ENCODE peak calls at places on chromosomes 6 and 20, in nine cellular contexts. B, H, R, M, X, Y, E, T and Z are unnamed samples. For H3K4me1, the result is how much of the 10 kb centered on the place peaks cover.

GRCh38 chr6:34514593-34515472 is 41.3 kb downstream of the SPDEF start:
- DNase-seq in B (no peak), H (no peak), R (no peak), M (no peak), X (no peak), Y (peak), E (no peak), T (no peak), Z (no peak)

GRCh38 chr6:30207619-30208295 is 5.4 kb downstream of the TRIM26 start:
- DNase-seq in B (no peak), H (no peak), R (no peak), M (no peak), X (no peak), Y (no peak), E (no peak), T (no peak), Z (no peak)

GRCh38 chr20:4082406-4083102 is 67.2 kb upstream of the RNF24 start:
- DNase-seq in B (no peak), H (no peak), R (no peak), M (peak), X (no peak), Y (peak), E (no peak), T (peak), Z (no peak)

GRCh38 chr20:44247676-44248419 is 740 bp downstream of the GDAP1L1 start:
- DNase-seq in B (no peak), H (no peak), R (peak), M (no peak), X (no peak), Y (peak), E (no peak), T (peak), Z (peak)

GRCh38 chr6:36351152-36351571 is 14.5 kb upstream of the BNIP5 start:
- DNase-seq in B (no peak), H (no peak), R (no peak), M (no peak), X (no peak), Y (peak), E (no peak), T (no peak), Z (no peak)

GRCh38 chr6:23140879-23141278 is 571.5 kb downstream of the HDGFL1 start:
- DNase-seq in B (no peak), H (no peak), R (no peak), M (no peak), X (no peak), Y (peak), E (no peak), T (no peak), Z (no peak)

GRCh38 chr20:25191689-25192088 is 3.8 kb upstream of the ENTPD6 start:
- DNase-seq in B (no peak), H (no peak), R (no peak), M (no peak), X (no peak), Y (no peak), E (no peak), T (peak), Z (peak)

GRCh38 chr6:45946887-45947286 is 68.8 kb downstream of the CLIC5 start:
- DNase-seq in B (no peak), H (no peak), R (no peak), M (no peak), X (no peak), Y (peak), E (no peak), T (no peak), Z (no peak)

GRCh38 chr6:108862479-108863191 is 14.4 kb downstream of the ARMC2 start:
- DNase-seq in B (no peak), H (no peak), R (no peak), M (no peak), X (no peak), Y (no peak), E (no peak), T (peak), Z (peak)

GRCh38 chr6:124977067-124977908 is 15.1 kb downstream of the RNF217 start:
- DNase-seq in B (no peak), H (no peak), R (no peak), M (no peak), X (no peak), Y (peak), E (no peak), T (no peak), Z (no peak)

GRCh38 chr6:38957426-38957825 is 91.2 kb upstream of the GLP1R start:
- DNase-seq in B (no peak), H (no peak), R (no peak), M (no peak), X (no peak), Y (no peak), E (no peak), T (no peak), Z (no peak)

GRCh38 chr20:31595654-31596411 is 9.3 kb upstream of the ID1 start:
- DNase-seq in B (no peak), H (no peak), R (peak), M (peak), X (peak), Y (peak), E (no peak), T (peak), Z (peak)

GRCh38 chr20:63833776-63834544 is 2.9 kb upstream of the ZBTB46 start:
- DNase-seq in B (no peak), H (no peak), R (no peak), M (no peak), X (no peak), Y (peak), E (no peak), T (no peak), Z (no peak)

GRCh38 chr20:8394308-8394945 is 262.4 kb downstream of the PLCB1 start:
- DNase-seq in B (no peak), H (no peak), R (no peak), M (no peak), X (no peak), Y (peak), E (no peak), T (no peak), Z (no peak)

GRCh38 chr6:117627533-117627932 is 25.2 kb upstream of the GOPC start:
- DNase-seq in B (no peak), H (no peak), R (no peak), M (no peak), X (no peak), Y (no peak), E (no peak), T (no peak), Z (no peak)
- TF ChIP-seq POLR2A in B (no peak), H (no peak), R (no peak), M (no peak), X (no peak), Y (no peak), E (no peak), T (no peak), Z (no peak)

DNA sequence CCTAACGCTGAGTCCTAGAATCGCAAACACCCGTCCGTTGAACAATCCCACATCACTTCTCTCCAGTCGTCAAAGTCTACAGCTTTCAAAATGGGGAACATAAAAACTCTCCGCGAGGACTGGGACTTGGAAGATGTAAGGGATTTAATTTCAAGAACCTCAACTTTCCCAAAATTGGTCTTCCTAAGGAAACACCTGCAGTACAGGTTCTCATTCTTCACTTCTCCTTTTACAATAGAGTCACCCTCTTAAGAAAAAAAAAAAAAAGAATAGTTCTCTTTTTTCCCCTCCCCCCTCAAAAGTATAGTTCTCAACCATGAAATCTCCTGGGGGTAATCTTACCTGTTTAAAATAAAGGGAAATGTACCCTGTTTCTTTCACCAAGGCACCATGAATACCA is 6.6 kb upstream of the ZBTB22 start:
- DNase-seq in B (no peak), H (no peak), R (no peak), M (no peak), X (no peak), Y (no peak), E (no peak), T (no peak), Z (no peak)
- H3K4me1 ChIP-seq in B (under half), H (under half), R (under half), M (under half), X (under half), Y (under half), E (under half), T (under half), Z (under half)

GRCh38 chr6:44263357-44264100 is 1.8 kb downstream of the NFKBIE start:
- DNase-seq in B (no peak), H (no peak), R (peak), M (peak), X (no peak), Y (peak), E (no peak), T (no peak), Z (peak)

GRCh38 chr6:44266347-44266746 is 996 bp upstream of the NFKBIE start:
- DNase-seq in B (no peak), H (no peak), R (no peak), M (no peak), X (no peak), Y (no peak), E (no peak), T (no peak), Z (no peak)

GRCh38 chr6:44264154-44265002 is 973 bp downstream of the NFKBIE start:
- DNase-seq in B (peak), H (no peak), R (no peak), M (peak), X (peak), Y (peak), E (no peak), T (peak), Z (no peak)

GRCh38 chr6:44265843-44266233 is 487 bp upstream of the NFKBIE start:
- DNase-seq in B (no peak), H (no peak), R (no peak), M (no peak), X (no peak), Y (no peak), E (no peak), T (no peak), Z (no peak)

DNA sequence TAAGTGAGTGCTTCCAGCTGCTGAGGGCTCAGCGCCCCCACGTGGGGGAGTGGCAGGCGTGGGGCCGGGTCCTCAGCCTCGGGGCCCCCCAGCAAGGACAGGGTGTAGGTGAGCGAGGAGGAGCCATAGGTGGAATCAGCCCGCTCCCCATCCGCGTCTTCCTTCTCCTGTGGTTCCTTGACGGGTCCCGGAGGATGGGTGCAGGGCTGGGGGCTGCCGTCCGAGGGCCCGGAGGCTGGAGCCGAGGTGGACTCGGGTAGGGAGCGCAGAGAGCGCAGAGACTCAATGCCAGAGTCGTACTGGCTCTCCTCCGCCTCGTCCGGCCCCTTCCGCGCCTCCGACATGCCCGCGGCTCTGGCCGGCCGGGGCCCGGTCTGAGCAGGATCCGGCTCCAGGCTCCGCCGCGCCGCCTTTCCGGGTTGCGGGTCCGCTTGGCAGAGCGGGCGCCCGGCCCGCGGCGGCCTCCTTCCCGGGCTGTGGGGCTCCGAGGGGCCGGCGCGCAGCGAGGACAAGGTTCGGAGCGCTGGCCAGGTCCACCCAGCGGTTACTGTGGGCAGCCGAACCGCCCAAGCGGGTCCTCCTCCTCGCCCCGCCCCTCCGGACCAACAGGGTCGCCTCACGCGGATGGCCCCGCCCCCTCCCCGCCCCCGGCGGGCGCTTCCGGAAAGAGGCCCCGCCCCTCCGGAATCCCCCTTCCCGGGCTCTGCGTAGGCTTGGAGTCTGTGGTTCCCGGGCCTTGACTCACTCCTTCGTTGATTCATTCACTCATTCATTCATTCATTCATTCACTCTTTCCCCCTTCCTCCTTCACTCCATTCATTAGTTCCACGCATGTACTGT is at the start of gene NFKBIE:
- DNase-seq in B (no peak), H (peak), R (peak), M (peak), X (peak), Y (peak), E (peak), T (peak), Z (peak)
- TF ChIP-seq POLR2A in B (peak), H (peak), R (peak), M (peak), X (no peak), Y (peak), E (peak), T (peak), Z (peak)

DNA sequence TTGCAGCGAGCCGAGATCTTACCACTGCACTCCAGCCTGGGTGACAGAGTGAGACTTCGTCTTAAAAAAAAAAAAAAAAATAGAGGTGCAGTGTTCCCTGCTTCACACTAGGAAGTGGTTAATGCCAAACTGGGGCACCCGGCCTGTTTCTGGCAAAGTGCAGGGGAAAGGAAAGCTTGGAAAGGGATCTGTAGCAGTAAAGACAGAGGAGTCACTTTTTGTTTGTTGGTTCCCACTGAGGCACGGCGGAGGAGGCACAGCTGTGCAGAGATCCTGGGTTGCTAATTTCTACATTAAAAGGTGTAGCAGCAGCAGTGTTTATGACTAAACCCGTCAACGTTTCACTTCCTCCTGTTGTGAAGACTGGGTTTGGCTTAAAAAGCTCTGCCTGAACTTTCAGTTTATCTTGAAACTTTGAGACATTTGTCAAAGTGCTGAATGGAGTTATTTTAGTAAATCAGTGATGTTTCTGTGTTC is 125.6 kb downstream of the CARMIL1 start:
- DNase-seq in B (no peak), H (no peak), R (no peak), M (no peak), X (peak), Y (no peak), E (no peak), T (no peak), Z (no peak)
- H3K4me1 ChIP-seq in B (under half), H (under half), R (under half), M (under half), X (under half), Y (under half), E (under half), T (under half), Z (under half)

GRCh38 chr6:53359843-53360834 is 11.4 kb upstream of the ELOVL5 start:
- DNase-seq in B (no peak), H (no peak), R (peak), M (no peak), X (no peak), Y (peak), E (no peak), T (peak), Z (no peak)
- TF ChIP-seq POLR2A in B (no peak), H (no peak), R (no peak), M (no peak), X (no peak), Y (no peak), E (no peak), T (peak), Z (no peak)